ENCODE peak calls at places on chromosomes 6 and 20, in four cellular contexts. C is colonic mucosa, E is astrocyte of the spinal cord, I is thoracic aorta. P is an unnamed sample.

GRCh38 chr20:2254333-2254732 is 41.5 kb upstream of the TGM3 start:
- DNase-seq in C (no peak), E (no peak), I (no peak), P (no peak)

GRCh38 chr6:42367353-42368011 is 84.2 kb downstream of the TRERF1 start:
- DNase-seq in C (no peak), E (no peak), I (no peak), P (no peak)

GRCh38 chr6:16305788-16306187 is 67.4 kb downstream of the GMPR start:
- DNase-seq in C (no peak), E (no peak), I (no peak), P (no peak)

GRCh38 chr6:53894086-53894485 is 99.3 kb downstream of the LRRC1 start:
- DNase-seq in C (no peak), E (peak; percentile 31), I (no peak), P (no peak)

GRCh38 chr6:7996538-7997225 is 67.5 kb downstream of the BLOC1S5 start:
- DNase-seq in C (no peak), E (peak; percentile 77), I (no peak), P (no peak)

GRCh38 chr6:150981095-150981494 is 115.6 kb downstream of the MTHFD1L start:
- DNase-seq in C (no peak), E (peak; percentile 28), I (no peak), P (no peak)

GRCh38 chr6:41408576-41408975 is 73.2 kb downstream of the NCR2 start:
- DNase-seq in C (no peak), E (no peak), I (no peak), P (no peak)

GRCh38 chr6:3592371-3592941 is 135.6 kb upstream of the SLC22A23 start:
- DNase-seq in C (no peak), E (peak; percentile 89), I (no peak), P (no peak)

GRCh38 chr20:32188376-32189122 is 19.0 kb downstream of the PLAGL2 start:
- DNase-seq in C (no peak), E (no peak), I (no peak), P (no peak)

GRCh38 chr6:27902335-27903314 is 9.6 kb downstream of the OR2B2 start:
- DNase-seq in C (peak; percentile 92), E (peak; percentile 84), I (no peak), P (peak; percentile 93)

GRCh38 chr6:118524686-118525085 is 23.4 kb upstream of the PLN start:
- DNase-seq in C (no peak), E (no peak), I (no peak), P (no peak)

GRCh38 chr6:106411643-106412200 is 51.2 kb downstream of the CRYBG1 start:
- DNase-seq in C (peak; percentile 58), E (no peak), I (no peak), P (no peak)

GRCh38 chr6:3280091-3280490 is 21.3 kb downstream of the PSMG4 start:
- DNase-seq in C (no peak), E (no peak), I (no peak), P (peak; percentile 61)

GRCh38 chr20:63101781-63102719 is 95.3 kb upstream of the BHLHE23 start:
- DNase-seq in C (peak; percentile 37), E (peak; percentile 30), I (no peak), P (no peak)

GRCh38 chr20:23231561-23232218 is 118.9 kb upstream of the NXT1 start:
- DNase-seq in C (no peak), E (peak; percentile 18), I (no peak), P (no peak)

GRCh38 chr6:137297887-137298286 is 78.7 kb upstream of the IFNGR1 start:
- DNase-seq in C (no peak), E (peak; percentile 77), I (no peak), P (no peak)

GRCh38 chr6:46042355-46042999 is 26.8 kb upstream of the CLIC5 start:
- DNase-seq in C (peak; percentile 48), E (peak; percentile 30), I (no peak), P (no peak)

GRCh38 chr20:24004470-24004869 is 15.9 kb upstream of the GGTLC1 start:
- DNase-seq in C (no peak), E (no peak), I (no peak), P (no peak)

GRCh38 chr20:48384147-48384818 is 443.5 kb downstream of the PREX1 start:
- DNase-seq in C (peak; percentile 52), E (no peak), I (no peak), P (no peak)

GRCh38 chr6:135937126-135937525 is 85.6 kb downstream of the PDE7B start:
- DNase-seq in C (no peak), E (no peak), I (no peak), P (no peak)

GRCh38 chr20:49593441-49594142 is 25.7 kb upstream of the PTGIS start:
- DNase-seq in C (no peak), E (no peak), I (no peak), P (no peak)

GRCh38 chr6:30655743-30656094 is 8.8 kb downstream of the C6orf136 start:
- DNase-seq in C (no peak), E (no peak), I (no peak), P (no peak)

GRCh38 chr20:59007758-59008511 is 881 bp upstream of the CTSZ start:
- DNase-seq in C (peak; percentile 45), E (no peak), I (no peak), P (peak; percentile 79)

GRCh38 chr6:121008553-121008952 is 325.7 kb downstream of the TBC1D32 start:
- DNase-seq in C (no peak), E (peak; percentile 56), I (no peak), P (no peak)
- TF ChIP-seq CTCF in C (no peak), E (no peak), I (no peak), P (no peak)

DNA sequence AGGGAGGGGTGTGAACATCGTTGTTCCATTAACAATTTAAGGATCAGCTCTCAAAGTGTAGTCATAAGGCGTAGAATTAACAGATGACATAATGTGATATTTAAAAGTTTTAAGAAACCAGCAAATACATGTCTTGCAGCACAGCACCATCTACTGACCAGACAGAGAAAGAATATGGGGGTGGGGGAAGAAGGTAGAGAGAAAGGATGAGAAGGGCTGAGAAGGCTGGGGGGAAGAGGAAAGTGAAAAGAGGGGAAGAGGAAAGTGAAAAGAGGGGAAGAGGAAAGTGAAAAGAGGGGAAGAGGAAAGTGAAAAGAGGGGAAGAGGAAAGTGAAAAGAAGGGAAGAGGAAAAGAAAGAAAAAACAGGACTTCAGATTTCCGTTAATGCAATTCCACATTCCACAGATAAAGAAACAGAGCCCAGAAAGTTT is 80.9 kb downstream of the HAO1 start:
- DNase-seq in C (no peak), E (peak; percentile 81), I (no peak), P (no peak)
- TF ChIP-seq CTCF in C (no peak), E (peak; percentile 72), I (peak; percentile 52), P (peak; percentile 74)

GRCh38 chr20:4613718-4614620 is 107.7 kb upstream of the PRND start:
- DNase-seq in C (peak; percentile 49), E (peak; percentile 73), I (no peak), P (no peak)
- TF ChIP-seq CTCF in C (no peak), E (peak; percentile 30), I (no peak), P (no peak)

DNA sequence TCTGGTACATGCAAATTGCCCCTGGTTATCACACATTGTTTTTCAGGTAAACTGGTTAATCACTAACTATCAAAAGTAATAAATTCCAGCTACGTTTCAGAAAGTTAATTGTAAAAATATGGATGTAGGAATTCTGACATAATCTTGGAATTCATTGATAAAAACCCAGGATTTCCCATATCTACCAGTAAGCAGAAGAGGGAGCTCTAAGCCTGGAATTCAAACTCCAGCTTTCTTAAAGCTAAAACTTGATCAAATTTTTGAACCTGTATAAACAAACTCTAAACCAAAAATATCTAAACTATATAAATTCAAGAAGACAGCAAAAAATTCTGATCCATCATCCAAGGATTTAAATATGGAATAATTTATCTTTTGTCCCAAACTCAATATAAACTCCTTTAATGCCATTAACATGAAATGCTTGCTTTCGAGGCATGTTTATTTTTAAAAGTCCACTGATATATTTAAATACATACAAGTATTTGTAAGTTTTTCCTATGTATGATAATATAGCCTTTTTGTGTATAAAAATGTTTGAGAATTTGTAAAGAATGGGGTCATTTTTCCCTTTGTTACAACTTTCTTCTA is 91.5 kb upstream of the RNF217 start:
- DNase-seq in C (no peak), E (peak; percentile 57), I (no peak), P (no peak)
- TF ChIP-seq CTCF in C (peak; percentile 62), E (peak; percentile 59), I (peak; percentile 61), P (peak; percentile 58)

GRCh38 chr20:53914091-53914860 is 156.1 kb downstream of the BCAS1 start:
- DNase-seq in C (no peak), E (peak; percentile 57), I (no peak), P (no peak)
- TF ChIP-seq CTCF in C (no peak), E (no peak), I (no peak), P (no peak)

P was measured in ascending aorta.